ENCODE peak calls at places on chromosomes 6 and 20, in eight cellular contexts. E is spleen; X is CD4-positive, alpha-beta T cell; S is endothelial cell of umbilical vein; W is left lung; U is neural progenitor cell; Q is tibial artery; G is adrenal gland. Y is an unnamed sample. For H3K9me3, the result is how much of the 10 kb centered on the place peaks cover.

GRCh38 chr6:114084327-114084890 is 113.5 kb upstream of the HDAC2 start:
- DNase-seq in E (no peak), X (no peak), S (no peak), W (peak), U (no peak), Q (no peak), G (no peak), Y (no peak)

GRCh38 chr20:44738779-44739477 is 6.7 kb upstream of the KCNK15 start:
- DNase-seq in E (no peak), X (no peak), S (peak), W (no peak), U (peak), Q (peak), G (peak), Y (no peak)

GRCh38 chr20:46523696-46524328 is 10.5 kb upstream of the ZNF334 start:
- DNase-seq in E (no peak), X (no peak), S (peak), W (no peak), U (peak), Q (no peak), G (no peak), Y (no peak)

GRCh38 chr6:2733324-2733723 is 17.4 kb downstream of the MYLK4 start:
- DNase-seq in E (peak), X (no peak), S (no peak), W (peak), U (no peak), Q (peak), G (peak), Y (peak)

GRCh38 chr20:35698298-35699126 is 640 bp downstream of the NFS1 start:
- DNase-seq in E (no peak), X (no peak), S (peak), W (peak), U (peak), Q (no peak), G (peak), Y (peak)

GRCh38 chr20:45685896-45686295 is 15.9 kb upstream of the WFDC11 start:
- DNase-seq in E (no peak), X (no peak), S (no peak), W (no peak), U (peak), Q (no peak), G (no peak), Y (no peak)

GRCh38 chr6:133890941-133891813 is 2.3 kb downstream of the TCF21 start:
- DNase-seq in E (peak), X (no peak), S (peak), W (no peak), U (peak), Q (no peak), G (no peak), Y (peak)

GRCh38 chr6:8279094-8279805 is 156.1 kb downstream of the SLC35B3 start:
- DNase-seq in E (no peak), X (no peak), S (no peak), W (no peak), U (no peak), Q (no peak), G (peak), Y (no peak)

GRCh38 chr6:16105056-16105455 is 23.8 kb upstream of the MYLIP start:
- DNase-seq in E (no peak), X (no peak), S (no peak), W (no peak), U (no peak), Q (no peak), G (no peak), Y (no peak)

GRCh38 chr20:51400051-51400926 is 142.2 kb downstream of the NFATC2 start:
- DNase-seq in E (peak), X (peak), S (no peak), W (no peak), U (no peak), Q (no peak), G (no peak), Y (peak)

GRCh38 chr6:28838289-28838633 is 85.5 kb downstream of the TRIM27 start:
- DNase-seq in E (no peak), X (peak), S (peak), W (peak), U (peak), Q (peak), G (peak), Y (peak)

GRCh38 chr6:28838634-28839442 is 84.9 kb downstream of the TRIM27 start:
- DNase-seq in E (peak), X (peak), S (peak), W (peak), U (peak), Q (peak), G (peak), Y (peak)

GRCh38 chr6:28841290-28841689 is 82.5 kb downstream of the TRIM27 start:
- DNase-seq in E (no peak), X (no peak), S (no peak), W (no peak), U (peak), Q (no peak), G (no peak), Y (no peak)

GRCh38 chr6:28839443-28840120 is 84.2 kb downstream of the TRIM27 start:
- DNase-seq in E (no peak), X (no peak), S (no peak), W (no peak), U (no peak), Q (no peak), G (no peak), Y (no peak)
- H3K27ac ChIP-seq in E (peak), X (no peak), S (no peak), W (peak), U (no peak), Q (peak), G (no peak), Y (peak)

GRCh38 chr20:55160022-55160421 is 684.6 kb downstream of the DOK5 start:
- DNase-seq in E (no peak), X (no peak), S (no peak), W (no peak), U (peak), Q (no peak), G (no peak), Y (no peak)

GRCh38 chr20:55158446-55158845 is 683.1 kb downstream of the DOK5 start:
- DNase-seq in E (no peak), X (no peak), S (no peak), W (no peak), U (no peak), Q (no peak), G (no peak), Y (no peak)

GRCh38 chr20:55155360-55155759 is 680.0 kb downstream of the DOK5 start:
- DNase-seq in E (no peak), X (no peak), S (no peak), W (no peak), U (no peak), Q (no peak), G (no peak), Y (no peak)

GRCh38 chr20:55160996-55161395 is 685.6 kb downstream of the DOK5 start:
- DNase-seq in E (no peak), X (no peak), S (no peak), W (no peak), U (no peak), Q (no peak), G (no peak), Y (no peak)

DNA sequence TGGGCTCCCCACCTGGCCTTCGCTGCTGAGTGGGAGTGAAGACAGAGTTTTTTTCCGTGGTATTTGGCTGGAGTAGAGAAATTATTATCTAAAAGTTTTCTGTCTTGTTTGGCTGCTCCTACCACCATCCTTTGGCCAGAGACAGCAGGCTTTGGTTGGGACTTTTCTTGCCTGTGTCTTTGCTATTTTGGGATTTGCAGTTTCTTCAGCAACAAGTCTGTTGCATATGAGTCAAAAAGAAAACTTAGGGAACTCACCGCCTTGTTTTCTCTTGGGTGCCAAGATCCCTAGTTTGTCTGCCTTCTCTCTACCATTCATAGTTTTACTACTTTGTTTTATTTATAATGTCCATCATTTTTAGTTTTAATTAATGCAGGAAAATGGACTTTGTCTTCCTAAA is 683.8 kb downstream of the DOK5 start:
- DNase-seq in E (no peak), X (no peak), S (no peak), W (no peak), U (no peak), Q (no peak), G (no peak), Y (no peak)
- H3K9me3 ChIP-seq in E (under half), X (under half), S (under half), W (under half), U (under half), Q (under half), G (under half), Y (under half)

GRCh38 chr6:32825966-32826365 is 9.2 kb upstream of the HLA-DOB start:
- DNase-seq in E (no peak), X (no peak), S (peak), W (no peak), U (peak), Q (no peak), G (no peak), Y (no peak)
- TF ChIP-seq CTCF in E (peak), X (peak), S (peak), W (peak), U (peak), Q (peak), G (peak), Y (peak)

GRCh38 chr6:37092851-37093727 is 76.9 kb upstream of the PIM1 start:
- DNase-seq in E (no peak), X (no peak), S (no peak), W (no peak), U (no peak), Q (no peak), G (no peak), Y (no peak)
- H3K27ac ChIP-seq in E (no peak), X (no peak), S (no peak), W (no peak), U (no peak), Q (no peak), G (no peak), Y (no peak)

GRCh38 chr6:43196337-43196736 is 14.3 kb downstream of the CUL9 start:
- DNase-seq in E (peak), X (no peak), S (no peak), W (no peak), U (no peak), Q (no peak), G (no peak), Y (no peak)

GRCh38 chr6:43189905-43190304 is 7.9 kb downstream of the CUL9 start:
- DNase-seq in E (no peak), X (no peak), S (no peak), W (no peak), U (no peak), Q (no peak), G (peak), Y (no peak)

GRCh38 chr6:43192911-43193310 is 10.9 kb downstream of the CUL9 start:
- DNase-seq in E (peak), X (no peak), S (no peak), W (no peak), U (no peak), Q (no peak), G (peak), Y (no peak)

GRCh38 chr6:43188426-43188825 is 6.4 kb downstream of the CUL9 start:
- DNase-seq in E (peak), X (no peak), S (no peak), W (no peak), U (no peak), Q (no peak), G (peak), Y (no peak)

GRCh38 chr6:43193929-43194328 is 11.9 kb downstream of the CUL9 start:
- DNase-seq in E (no peak), X (no peak), S (no peak), W (no peak), U (no peak), Q (no peak), G (peak), Y (no peak)
- H3K9me3 ChIP-seq in E (under half), X (under half), S (under half), W (under half), U (under half), Q (under half), G (under half), Y (under half)

DNA sequence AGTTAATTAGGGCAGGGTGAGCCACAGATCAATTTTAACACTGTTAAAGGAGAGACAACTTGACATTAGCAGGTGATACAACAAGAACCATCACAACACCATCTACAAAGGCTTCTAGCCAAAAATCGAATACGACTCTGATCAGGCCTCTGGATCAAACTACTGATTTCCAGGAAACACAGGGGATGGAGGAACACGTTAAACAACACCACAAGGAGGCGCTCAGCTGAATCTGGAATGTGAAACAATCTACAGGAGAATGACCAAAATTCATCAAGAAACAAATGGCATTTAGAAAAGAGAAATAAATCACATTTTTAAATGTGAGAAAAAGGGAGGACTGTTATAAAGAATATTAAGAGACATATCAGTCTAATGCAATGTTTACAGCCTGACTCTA is 13.5 kb upstream of the MAFB start:
- DNase-seq in E (no peak), X (no peak), S (no peak), W (no peak), U (no peak), Q (no peak), G (no peak), Y (no peak)
- TF ChIP-seq CTCF in E (no peak), X (no peak), S (no peak), W (no peak), U (no peak), Q (no peak), G (no peak), Y (no peak)

GRCh38 chr6:164345340-164345739 is 930.8 kb downstream of the QKI start:
- DNase-seq in E (no peak), X (no peak), S (no peak), W (no peak), U (no peak), Q (no peak), G (no peak), Y (no peak)

GRCh38 chr6:164345856-164346496 is 931.5 kb downstream of the QKI start:
- DNase-seq in E (no peak), X (no peak), S (no peak), W (no peak), U (no peak), Q (no peak), G (no peak), Y (no peak)

GRCh38 chr6:164344801-164345291 is 930.3 kb downstream of the QKI start:
- DNase-seq in E (no peak), X (no peak), S (no peak), W (no peak), U (peak), Q (no peak), G (no peak), Y (no peak)

GRCh38 chr6:164347455-164347854 is 932.9 kb downstream of the QKI start:
- DNase-seq in E (no peak), X (no peak), S (no peak), W (no peak), U (no peak), Q (no peak), G (no peak), Y (no peak)

DNA sequence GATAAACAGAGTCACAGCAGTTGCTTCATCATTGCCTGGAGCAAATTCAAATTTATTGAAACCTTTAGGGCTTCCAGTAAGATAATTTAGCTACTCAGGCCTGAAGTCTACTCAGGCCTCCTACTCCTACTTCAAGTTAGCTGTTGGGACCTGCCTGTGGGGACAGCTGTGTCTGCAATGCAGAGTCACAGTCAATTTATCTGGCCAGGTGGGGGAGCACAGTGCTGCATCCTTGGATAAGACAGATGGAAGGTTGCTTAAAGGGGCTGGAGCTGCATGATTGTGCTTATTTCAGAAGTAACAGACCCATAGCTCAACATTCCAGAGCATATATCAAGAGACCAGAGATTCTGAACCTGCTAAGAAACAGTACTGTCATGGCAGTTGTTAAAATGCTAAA is 932.1 kb downstream of the QKI start:
- DNase-seq in E (no peak), X (no peak), S (no peak), W (no peak), U (no peak), Q (no peak), G (no peak), Y (no peak)
- H3K27ac ChIP-seq in E (no peak), X (no peak), S (no peak), W (no peak), U (peak), Q (no peak), G (peak), Y (no peak)